ENCODE peak calls at places on chromosomes 3 and 15, in seven cellular contexts. A is retina, X is endothelial cell, G is GM19239, E is KBM-7, M is OCI-M1, B is fibroblast of the conjunctiva. C is an unnamed sample.

GRCh38 chr15:45157056-45157455 is 27.3 kb downstream of the DUOX1 start:
- DNase-seq in E (no peak), X (no peak), G (no peak), M (no peak), A (no peak), B (no peak), C (no peak)

GRCh38 chr15:52737720-52738119 is 52.4 kb downstream of the ONECUT1 start:
- DNase-seq in A (no peak), E (no peak), B (no peak), G (no peak), X (no peak), M (no peak), C (no peak)

GRCh38 chr3:109851854-109852253 is 514.5 kb upstream of the DPPA4 start:
- DNase-seq in M (no peak), E (no peak), X (no peak), B (no peak), G (no peak), A (no peak), C (no peak)

GRCh38 chr3:194840661-194841514 is 155.2 kb downstream of the FAM43A start:
- DNase-seq in A (no peak), E (no peak), X (no peak), B (no peak), G (no peak), M (peak), C (no peak)

GRCh38 chr15:73053398-73053723 is 1.1 kb downstream of the NEO1 start:
- DNase-seq in G (no peak), X (no peak), E (no peak), A (no peak), B (no peak), M (no peak), C (no peak)

GRCh38 chr3:143167956-143168355 is 48.4 kb downstream of the CHST2 start:
- DNase-seq in G (no peak), A (no peak), E (no peak), X (no peak), M (no peak), B (no peak), C (no peak)

GRCh38 chr3:38588995-38589937 is 60.2 kb downstream of the SCN5A start:
- DNase-seq in B (no peak), G (no peak), A (no peak), E (no peak), M (no peak), X (no peak), C (no peak)

GRCh38 chr3:169581633-169582032 is 81.9 kb downstream of the MECOM start:
- DNase-seq in X (no peak), B (no peak), E (no peak), M (no peak), A (no peak), G (no peak), C (no peak)

GRCh38 chr3:107704477-107704876 is 181.7 kb downstream of the BBX start:
- DNase-seq in G (no peak), E (no peak), X (no peak), A (no peak), M (no peak), B (no peak), C (no peak)

GRCh38 chr3:102529452-102529851 is 94.6 kb downstream of the ZPLD1 start:
- DNase-seq in G (no peak), A (no peak), E (peak), B (no peak), M (peak), X (peak), C (peak)

C was measured in left kidney.